ENCODE peak calls at places on chromosomes 4 and X, in five cellular contexts. S, T, X, G and F are unnamed samples.

GRCh38 chr4:135240796-135241195 is 1039.2 kb upstream of the PABPC4L start:
- DNase-seq in X (no peak), T (no peak), S (no peak), G (no peak), F (no peak)

GRCh38 chr4:76251448-76252270 is at the start of gene FAM47E:
- DNase-seq in G (peak), S (no peak), T (peak), X (peak), F (peak)

GRCh38 chr4:84366932-84367331 is 132.2 kb downstream of the NKX6-1 start:
- DNase-seq in T (no peak), G (no peak), X (no peak), S (no peak), F (no peak)

GRCh38 chr4:174398728-174399127 is 115.0 kb downstream of the CEP44 start:
- DNase-seq in S (no peak), T (no peak), X (no peak), G (peak), F (no peak)

GRCh38 chr4:82839624-82840023 is 41.0 kb upstream of the SCD5 start:
- DNase-seq in X (no peak), S (no peak), G (no peak), T (no peak), F (no peak)

GRCh38 chr4:112516401-112517066 is 554 bp upstream of the NEUROG2 start:
- DNase-seq in X (no peak), G (no peak), S (no peak), T (no peak), F (peak)

GRCh38 chr4:7302781-7303180 is 110.4 kb downstream of the SORCS2 start:
- DNase-seq in S (no peak), G (no peak), T (no peak), X (no peak), F (no peak)

GRCh38 chr4:22695011-22695410 is 2.3 kb downstream of the GBA3 start:
- DNase-seq in G (no peak), T (no peak), X (no peak), S (no peak), F (no peak)

GRCh38 chrX:65720580-65720979 is 53.1 kb downstream of the MSN start:
- DNase-seq in T (no peak), X (no peak), S (no peak), G (no peak), F (no peak)

GRCh38 chrX:15855562-15856256 is 1.1 kb upstream of the AP1S2 start:
- DNase-seq in X (no peak), S (no peak), G (no peak), T (no peak), F (no peak)

GRCh38 chrX:110418220-110418856 is 59.7 kb downstream of the RTL9 start:
- DNase-seq in T (peak), X (no peak), S (no peak), G (peak), F (no peak)

GRCh38 chrX:10576777-10577444 is 43.5 kb downstream of the MID1 start:
- DNase-seq in S (no peak), G (no peak), T (no peak), X (no peak), F (no peak)

GRCh38 chr4:17786567-17786966 is 5.1 kb upstream of the FAM184B start:
- DNase-seq in S (no peak), T (no peak), X (no peak), G (peak), F (no peak)

GRCh38 chrX:140432328-140433025 is 72.4 kb downstream of the SOX3 start:
- DNase-seq in S (no peak), X (no peak), T (no peak), G (no peak), F (no peak)

GRCh38 chrX:116384406-116384805 is 52.0 kb upstream of the SLC6A14 start:
- DNase-seq in S (no peak), T (no peak), X (no peak), G (peak), F (no peak)

GRCh38 chr4:82753238-82753637 is 45.4 kb downstream of the SCD5 start:
- DNase-seq in G (no peak), T (no peak), S (no peak), X (no peak), F (no peak)

GRCh38 chr4:130233377-130234047 is 1137.6 kb downstream of the C4orf33 start:
- DNase-seq in T (no peak), G (peak), S (no peak), X (no peak), F (peak)

GRCh38 chr4:26719954-26720552 is 136.2 kb downstream of the TBC1D19 start:
- DNase-seq in X (no peak), G (peak), S (no peak), T (no peak), F (no peak)

GRCh38 chr4:101835121-101835904 is 44.8 kb downstream of the BANK1 start:
- DNase-seq in S (no peak), G (peak), X (no peak), T (no peak), F (no peak)

DNA sequence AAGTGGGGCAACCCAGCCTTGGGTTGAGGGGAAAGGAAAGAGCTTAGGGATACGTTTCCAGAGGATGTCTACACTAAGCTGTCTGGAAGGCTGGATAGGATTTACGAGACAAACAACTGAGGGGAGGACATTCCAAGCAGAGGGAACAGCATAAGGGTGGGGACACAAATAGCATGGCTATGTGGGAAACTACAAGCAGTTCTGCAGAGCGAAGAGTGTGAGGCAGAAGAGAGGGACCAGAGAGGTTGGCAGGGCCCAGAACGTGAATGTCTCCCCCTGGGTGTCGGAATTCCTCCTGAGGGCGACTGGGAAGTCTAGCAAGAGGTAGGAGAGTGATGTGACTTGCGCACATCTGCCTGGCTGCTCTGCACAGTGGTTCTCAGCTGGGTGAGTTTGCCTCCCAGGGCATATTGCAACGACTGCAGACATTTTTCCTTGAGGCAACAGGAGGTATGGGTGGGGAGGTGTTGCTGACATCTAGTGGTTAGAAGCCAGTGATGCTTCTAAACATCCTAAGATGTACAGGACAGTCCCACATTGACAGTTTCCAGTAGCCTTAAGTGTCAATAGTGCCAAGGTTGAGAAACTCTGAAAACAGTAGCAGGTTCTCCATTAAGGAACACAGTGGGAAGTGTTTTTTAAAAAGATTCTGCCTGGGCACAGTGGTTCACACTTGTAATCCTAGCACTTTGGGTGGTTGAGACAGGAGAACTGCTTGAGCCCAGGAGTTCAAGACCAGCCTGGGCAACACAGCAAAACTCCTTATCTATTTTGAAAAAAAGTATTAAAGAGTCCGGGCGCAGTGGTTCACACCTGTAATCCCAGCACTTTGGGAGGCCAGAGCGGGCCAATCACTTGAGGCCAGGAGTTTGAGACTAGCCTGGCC is 9.2 kb downstream of the NDUFA1 start:
- DNase-seq in G (peak), T (no peak), S (peak), X (no peak), F (peak)
- TF ChIP-seq CTCF in G (peak), T (no peak), S (peak), X (no peak), F (peak)

GRCh38 chrX:119981286-119982070 is 37.9 kb upstream of the NKAP start:
- DNase-seq in T (no peak), G (peak), S (no peak), X (no peak), F (peak)
- TF ChIP-seq CTCF in T (no peak), G (peak), S (peak), X (no peak), F (peak)

DNA sequence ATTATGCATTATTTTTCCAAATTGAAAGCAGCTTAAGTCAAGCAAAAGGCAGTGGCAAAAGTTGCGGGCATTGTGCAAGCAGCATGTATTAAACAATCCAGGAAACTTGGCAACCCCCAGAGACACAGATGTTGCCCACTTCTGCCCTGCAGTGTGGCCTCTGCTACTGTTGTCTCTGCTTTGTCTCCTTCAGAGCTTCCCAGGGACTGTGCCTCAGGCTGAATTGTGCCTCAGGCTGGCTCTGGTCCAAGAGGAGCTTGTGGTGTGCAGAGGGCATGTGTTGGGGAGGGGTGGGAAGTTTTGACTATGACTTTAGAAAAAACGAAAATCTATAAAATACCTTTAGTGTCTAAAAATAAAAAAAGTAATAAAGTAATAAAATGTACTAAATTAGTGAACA is 201.4 kb downstream of the CCSER1 start:
- DNase-seq in T (no peak), S (no peak), X (no peak), G (peak), F (no peak)
- TF ChIP-seq CTCF in T (no peak), S (no peak), X (no peak), G (no peak), F (no peak)

GRCh38 chrX:35098419-35098818 is 155.8 kb downstream of the FAM47B start:
- DNase-seq in S (no peak), G (no peak), T (no peak), X (no peak), F (no peak)
- TF ChIP-seq CTCF in S (no peak), G (peak), T (no peak), X (no peak), F (no peak)

DNA sequence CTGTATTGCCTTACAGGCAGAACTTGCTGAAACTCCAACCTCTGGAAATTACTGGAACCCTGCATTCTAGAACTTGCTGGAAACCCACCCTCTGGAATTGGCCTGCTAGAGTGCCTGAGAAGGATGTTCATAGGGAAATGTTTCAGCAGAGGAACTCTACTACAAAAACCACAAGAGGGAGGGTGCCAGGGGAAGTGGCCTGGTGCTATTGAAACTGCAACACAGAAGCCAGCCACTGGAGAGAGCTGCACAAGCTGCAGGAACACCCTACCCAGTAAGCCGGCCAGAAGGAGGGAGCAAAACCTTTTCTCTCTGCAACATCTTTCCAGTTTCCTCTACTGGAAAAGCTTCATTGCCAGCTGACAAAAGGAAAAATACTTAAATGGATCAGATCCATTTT is 2.5 kb upstream of the BRWD3 start:
- DNase-seq in S (peak), T (no peak), G (peak), X (peak), F (no peak)
- TF ChIP-seq CTCF in S (peak), T (no peak), G (no peak), X (no peak), F (no peak)

GRCh38 chr4:12359420-12359819 is 930.7 kb upstream of the HS3ST1 start:
- DNase-seq in G (no peak), S (no peak), T (no peak), X (no peak), F (no peak)
- TF ChIP-seq CTCF in G (no peak), S (no peak), T (no peak), X (no peak), F (no peak)

GRCh38 chr4:41212221-41213203 is 1.8 kb downstream of the APBB2 start:
- DNase-seq in T (no peak), S (no peak), G (peak), X (peak), F (peak)

GRCh38 chr4:41213563-41214157 is 682 bp downstream of the APBB2 start:
- DNase-seq in S (no peak), G (no peak), T (peak), X (no peak), F (no peak)

GRCh38 chr4:41215155-41215554 is 813 bp upstream of the APBB2 start:
- DNase-seq in X (no peak), G (no peak), T (no peak), S (no peak), F (no peak)

GRCh38 chr4:41215969-41216293 is 1.6 kb upstream of the APBB2 start:
- DNase-seq in G (no peak), T (no peak), S (no peak), X (no peak), F (no peak)

DNA sequence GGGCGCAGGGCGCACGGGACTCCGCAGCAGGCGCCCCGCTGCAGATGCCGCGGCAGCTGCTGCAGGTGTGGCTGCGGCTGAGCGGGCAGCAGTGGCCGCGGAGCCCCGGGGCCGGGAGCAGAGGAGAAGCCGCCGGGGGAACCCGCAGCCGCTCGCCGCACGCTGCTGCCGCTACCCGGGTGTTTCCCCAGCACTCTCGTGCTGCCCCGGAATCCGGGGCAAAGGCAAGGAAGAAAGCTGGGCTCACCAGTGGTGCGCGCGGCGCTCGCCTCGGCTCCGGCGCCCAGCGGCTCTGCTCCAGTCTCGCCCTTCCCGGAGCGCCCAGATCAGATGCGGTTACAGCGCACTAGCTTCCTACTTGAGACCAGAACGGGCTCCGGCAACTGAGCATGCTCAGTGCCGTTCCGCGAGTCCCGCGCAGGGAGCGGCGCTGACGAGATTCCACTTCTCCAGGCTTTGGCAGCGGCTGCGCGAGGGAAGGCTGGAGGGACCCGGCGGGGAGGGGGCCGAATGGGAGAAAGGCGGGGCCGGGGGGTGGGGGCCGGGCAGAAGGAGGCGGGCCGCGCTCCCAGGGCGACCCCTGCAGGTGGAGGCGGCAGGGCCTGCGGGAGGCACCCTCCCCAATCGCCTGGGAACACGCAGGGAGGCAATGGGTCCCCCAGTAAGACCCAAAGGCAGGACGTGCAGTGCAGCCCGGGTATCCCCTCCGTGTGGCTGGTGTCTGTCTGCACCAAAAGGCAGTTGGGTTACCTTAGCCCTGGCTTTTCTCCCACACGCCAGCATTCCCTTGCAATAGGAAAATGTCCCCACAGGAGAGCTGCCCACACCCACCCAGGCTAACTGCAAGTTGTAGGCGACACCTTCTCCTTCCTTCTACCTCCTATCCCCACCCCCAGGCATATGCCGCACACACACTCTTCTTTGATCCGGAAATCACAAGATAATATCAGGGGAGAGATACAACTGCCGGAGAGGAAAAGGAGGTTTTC is at the start of gene APBB2:
- DNase-seq in X (peak), S (no peak), T (peak), G (peak), F (peak)
- TF ChIP-seq CTCF in X (peak), S (peak), T (peak), G (peak), F (peak)

GRCh38 chr4:16183604-16184003 is 42.7 kb downstream of the TAPT1 start:
- DNase-seq in S (no peak), T (no peak), X (no peak), G (no peak), F (no peak)
- TF ChIP-seq CTCF in S (no peak), T (no peak), X (no peak), G (no peak), F (no peak)

GRCh38 chr4:31108762-31109161 is 388.6 kb downstream of the PCDH7 start:
- DNase-seq in G (no peak), T (no peak), X (no peak), S (no peak), F (no peak)
- TF ChIP-seq CTCF in G (no peak), T (no peak), X (no peak), S (no peak), F (no peak)